ENCODE peak calls at places on chromosomes 1 and 21, in six cellular contexts. K is body of pancreas, P is NB4, U is A549, E is heart left ventricle, V is vagina. G is an unnamed sample.
A peak's percentile ranks its signal among the peaks of the same experiment; 100 is the strongest.

GRCh38 chr1:227838181-227838580 is 22.7 kb downstream of the PRSS38 start:
- DNase-seq in K (no peak), P (no peak), U (no peak), E (no peak), V (no peak), G (no peak)

GRCh38 chr1:221845650-221846371 is 103.9 kb upstream of the DUSP10 start:
- DNase-seq in K (peak; percentile 81), P (no peak), U (peak; percentile 59), E (peak; percentile 30), V (no peak), G (no peak)

GRCh38 chr1:22210176-22210575 is 67.3 kb upstream of the WNT4 start:
- DNase-seq in K (no peak), P (no peak), U (no peak), E (no peak), V (no peak), G (no peak)

GRCh38 chr1:3530931-3531818 is 76.7 kb downstream of the ARHGEF16 start:
- DNase-seq in K (peak; percentile 91), P (peak; percentile 73), U (peak; percentile 67), E (peak; percentile 88), V (no peak), G (no peak)

GRCh38 chr1:54376085-54377039 is 29.8 kb downstream of the SSBP3 start:
- DNase-seq in K (no peak), P (no peak), U (no peak), E (no peak), V (no peak), G (peak; percentile 73)

GRCh38 chr1:46508760-46509159 is 19.1 kb downstream of the DMBX1 start:
- DNase-seq in K (no peak), P (peak; percentile 40), U (no peak), E (peak; percentile 1), V (no peak), G (no peak)

GRCh38 chr1:45536886-45537285 is 13.7 kb upstream of the AKR1A1 start:
- DNase-seq in K (no peak), P (no peak), U (no peak), E (no peak), V (no peak), G (no peak)

GRCh38 chr1:239717097-239718051 is 331.0 kb downstream of the CHRM3 start:
- DNase-seq in K (no peak), P (peak; percentile 47), U (peak; percentile 8), E (no peak), V (no peak), G (no peak)

GRCh38 chr21:41217656-41218380 is 49.9 kb downstream of the BACE2 start:
- DNase-seq in K (no peak), P (no peak), U (no peak), E (peak; percentile 64), V (no peak), G (no peak)

GRCh38 chr1:173270243-173270642 is 63.1 kb upstream of the TNFSF4 start:
- DNase-seq in K (no peak), P (no peak), U (no peak), E (no peak), V (no peak), G (no peak)

GRCh38 chr1:167441222-167441621 is 77.1 kb downstream of the CD247 start:
- DNase-seq in K (no peak), P (no peak), U (no peak), E (no peak), V (no peak), G (no peak)

GRCh38 chr1:207497951-207498350 is 2.0 kb downstream of the CR1 start:
- DNase-seq in K (peak; percentile 4), P (peak; percentile 72), U (no peak), E (no peak), V (no peak), G (peak; percentile 27)

GRCh38 chr1:227781314-227781930 is 34.1 kb upstream of the PRSS38 start:
- DNase-seq in K (peak; percentile 0), P (no peak), U (no peak), E (no peak), V (no peak), G (no peak)

GRCh38 chr1:4656533-4657140 is 2.2 kb downstream of the AJAP1 start:
- DNase-seq in K (no peak), P (no peak), U (no peak), E (no peak), V (no peak), G (no peak)

GRCh38 chr1:161077426-161077825 is 7.7 kb upstream of the ARHGAP30 start:
- DNase-seq in K (no peak), P (no peak), U (no peak), E (no peak), V (no peak), G (no peak)

GRCh38 chr1:181206979-181207790 is 118.7 kb downstream of the IER5 start:
- DNase-seq in K (no peak), P (no peak), U (no peak), E (no peak), V (no peak), G (no peak)

GRCh38 chr1:17643861-17644703 is 104.6 kb downstream of the ARHGEF10L start:
- DNase-seq in K (no peak), P (no peak), U (no peak), E (no peak), V (no peak), G (no peak)

GRCh38 chr1:171251042-171251740 is 2.9 kb downstream of the FMO1 start:
- DNase-seq in K (peak; percentile 19), P (peak; percentile 23), U (no peak), E (no peak), V (no peak), G (no peak)

GRCh38 chr1:193539731-193540459 is 353.5 kb upstream of the B3GALT2 start:
- DNase-seq in K (no peak), P (no peak), U (no peak), E (no peak), V (no peak), G (no peak)

GRCh38 chr1:168535536-168535935 is 8.3 kb downstream of the XCL2 start:
- DNase-seq in K (no peak), P (peak; percentile 91), U (no peak), E (no peak), V (no peak), G (no peak)

GRCh38 chr1:203031467-203031866 is 5.2 kb downstream of the PPFIA4 start:
- DNase-seq in K (no peak), P (no peak), U (no peak), E (no peak), V (no peak), G (peak; percentile 39)

GRCh38 chr1:15833069-15833679 is 14.3 kb upstream of the SPEN start:
- DNase-seq in K (peak; percentile 40), P (peak; percentile 89), U (peak; percentile 78), E (peak; percentile 74), V (no peak), G (peak; percentile 20)

GRCh38 chr21:37580690-37581089 is 214.1 kb downstream of the DYRK1A start:
- DNase-seq in K (no peak), P (no peak), U (no peak), E (no peak), V (no peak), G (no peak)

GRCh38 chr1:151992345-151993083 is 1.1 kb downstream of the S100A10 start:
- DNase-seq in K (peak; percentile 87), P (peak; percentile 90), U (peak; percentile 98), E (peak; percentile 89), V (no peak), G (peak; percentile 71)

GRCh38 chr1:23167353-23168078 is 1.1 kb downstream of the LUZP1 start:
- DNase-seq in K (peak; percentile 42), P (peak; percentile 75), U (no peak), E (peak; percentile 60), V (no peak), G (peak; percentile 54)

GRCh38 chr1:160797163-160797797 is 1.3 kb downstream of the LY9 start:
- DNase-seq in K (no peak), P (no peak), U (no peak), E (no peak), V (no peak), G (no peak)

GRCh38 chr21:33967086-33967571 is 51.5 kb upstream of the ATP5PO start:
- DNase-seq in K (no peak), P (no peak), U (no peak), E (no peak), V (peak; percentile 14), G (no peak)

GRCh38 chr1:169392406-169392805 is 24.4 kb downstream of the BLZF1 start:
- DNase-seq in K (no peak), P (peak; percentile 74), U (no peak), E (no peak), V (no peak), G (no peak)

GRCh38 chr1:171655215-171656116 is 3.0 kb upstream of the MYOC start:
- DNase-seq in K (peak; percentile 47), P (peak; percentile 64), U (peak; percentile 57), E (peak; percentile 89), V (no peak), G (peak; percentile 74)

GRCh38 chr1:169809370-169810095 is 14.8 kb upstream of the METTL18 start:
- DNase-seq in K (peak; percentile 14), P (peak; percentile 44), U (peak; percentile 43), E (no peak), V (no peak), G (peak; percentile 69)

GRCh38 chr1:11013160-11013531 is 692 bp downstream of the TARDBP start:
- DNase-seq in K (no peak), P (no peak), U (no peak), E (no peak), V (no peak), G (no peak)

GRCh38 chr1:11012260-11013159 is at the start of gene TARDBP:
- DNase-seq in K (peak; percentile 90), P (peak; percentile 90), U (peak; percentile 88), E (peak; percentile 92), V (no peak), G (peak; percentile 97)
- TF ChIP-seq POLR2A in K (peak; percentile 96), P (peak; percentile 86), U (peak; percentile 68), E (peak; percentile 90), V (peak; percentile 92), G (peak; percentile 96)

GRCh38 chr1:92080128-92080985 is at the start of gene BTBD8:
- DNase-seq in K (peak; percentile 88), P (peak; percentile 84), U (peak; percentile 71), E (peak; percentile 90), V (no peak), G (peak; percentile 92)
- TF ChIP-seq POLR2A in K (peak; percentile 73), P (peak; percentile 44), U (peak; percentile 27), E (peak; percentile 60), V (no peak), G (peak; percentile 66)

DNA sequence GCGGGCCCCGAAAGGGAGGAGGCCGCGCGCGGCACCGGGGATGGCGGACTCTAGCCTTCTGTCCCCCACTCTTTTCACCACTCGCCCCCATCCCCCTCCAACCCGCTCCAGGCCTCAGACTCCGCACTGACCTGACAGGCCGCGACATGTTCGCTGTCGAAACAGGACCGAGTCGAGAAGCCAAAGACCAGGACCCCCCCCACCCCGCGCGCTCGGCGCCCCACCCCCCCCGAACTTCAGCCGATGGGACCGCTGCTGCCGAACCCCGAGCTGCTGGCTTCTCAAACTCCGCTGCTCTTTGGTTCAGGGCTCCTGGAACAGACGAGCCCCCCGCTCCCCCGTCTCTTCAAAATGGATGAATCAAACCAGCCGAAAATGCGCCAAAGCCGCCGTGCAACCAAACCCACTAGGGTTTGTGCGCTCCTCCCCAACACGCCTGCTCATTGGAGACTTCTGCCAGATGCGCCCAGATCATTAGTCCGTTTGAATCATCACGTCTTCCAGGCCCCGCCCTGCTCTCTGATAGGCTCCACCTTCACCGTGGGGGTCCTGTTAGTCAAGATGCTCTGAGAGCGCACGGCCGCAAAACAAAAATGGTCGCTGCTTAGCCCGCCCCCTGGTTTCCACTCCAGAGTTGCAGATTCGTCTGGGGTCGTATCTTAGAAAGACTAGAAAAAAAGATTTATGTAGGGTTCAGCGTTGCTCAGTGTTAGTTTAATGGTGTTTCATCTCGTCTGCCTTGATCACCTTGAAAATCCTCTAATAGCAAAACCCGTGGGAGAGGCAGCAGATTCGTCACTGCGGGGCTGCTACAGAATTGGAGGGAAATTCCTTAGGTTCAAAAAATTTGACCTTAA is at the start of gene NUCKS1:
- DNase-seq in K (peak; percentile 100), P (peak; percentile 99), U (peak; percentile 100), E (peak; percentile 100), V (no peak), G (peak; percentile 98)
- TF ChIP-seq POLR2A in K (peak; percentile 64), P (peak; percentile 55), U (no peak), E (peak; percentile 58), V (peak; percentile 75), G (peak; percentile 53)

GRCh38 chr1:201399352-201400126 is 415 bp upstream of the LAD1 start:
- DNase-seq in K (peak; percentile 91), P (no peak), U (no peak), E (no peak), V (no peak), G (no peak)
- TF ChIP-seq POLR2A in K (peak; percentile 90), P (no peak), U (no peak), E (no peak), V (no peak), G (no peak)